ENCODE peak calls at places on chromosomes 4 and X, in seven cellular contexts. One of them, this sample, is unnamed.
A peak's percentile ranks its signal among the peaks of the same experiment; 100 is the strongest.

GRCh38 chr4:62816566-62816965 is 1592.7 kb downstream of the TECRL start:
- DNase-seq in body of pancreas: no peak
- DNase-seq in tibial nerve: no peak
- DNase-seq in lung: no peak
- DNase-seq in uterus: no peak
- DNase-seq in left lung: peak; percentile 61
- DNase-seq in stomach: no peak
- DNase-seq in this sample: no peak

GRCh38 chr4:40923326-40924095 is 173.8 kb downstream of the NSUN7 start:
- DNase-seq in body of pancreas: peak; percentile 70
- DNase-seq in lung: no peak
- DNase-seq in tibial nerve: no peak
- DNase-seq in stomach: no peak
- DNase-seq in left lung: no peak
- DNase-seq in uterus: no peak
- DNase-seq in this sample: no peak

GRCh38 chr4:33063238-33063637 is 2343.1 kb downstream of the PCDH7 start:
- DNase-seq in tibial nerve: no peak
- DNase-seq in stomach: no peak
- DNase-seq in left lung: no peak
- DNase-seq in body of pancreas: no peak
- DNase-seq in uterus: no peak
- DNase-seq in lung: no peak
- DNase-seq in this sample: no peak

GRCh38 chr4:68904786-68905185 is 46.8 kb downstream of the UGT2A3 start:
- DNase-seq in lung: no peak
- DNase-seq in left lung: no peak
- DNase-seq in uterus: no peak
- DNase-seq in body of pancreas: peak; percentile 47
- DNase-seq in stomach: no peak
- DNase-seq in tibial nerve: no peak
- DNase-seq in this sample: no peak

GRCh38 chr4:128639586-128640270 is 169.8 kb upstream of the JADE1 start:
- DNase-seq in body of pancreas: no peak
- DNase-seq in left lung: no peak
- DNase-seq in lung: no peak
- DNase-seq in tibial nerve: no peak
- DNase-seq in stomach: no peak
- DNase-seq in uterus: no peak
- DNase-seq in this sample: no peak

GRCh38 chr4:147370473-147370872 is 110.4 kb upstream of the EDNRA start:
- DNase-seq in left lung: no peak
- DNase-seq in lung: no peak
- DNase-seq in uterus: no peak
- DNase-seq in tibial nerve: no peak
- DNase-seq in body of pancreas: no peak
- DNase-seq in stomach: no peak
- DNase-seq in this sample: no peak

GRCh38 chrX:120664081-120664480 is 34.2 kb upstream of the C1GALT1C1 start:
- DNase-seq in uterus: no peak
- DNase-seq in left lung: no peak
- DNase-seq in lung: no peak
- DNase-seq in stomach: no peak
- DNase-seq in body of pancreas: no peak
- DNase-seq in tibial nerve: no peak
- DNase-seq in this sample: no peak

GRCh38 chrX:95290455-95290854 is 1394.2 kb upstream of the DIAPH2 start:
- DNase-seq in lung: no peak
- DNase-seq in uterus: no peak
- DNase-seq in tibial nerve: no peak
- DNase-seq in stomach: no peak
- DNase-seq in body of pancreas: no peak
- DNase-seq in left lung: no peak
- DNase-seq in this sample: no peak

GRCh38 chr4:2534904-2535385 is 1.5 kb upstream of the FAM193A start:
- DNase-seq in stomach: no peak
- DNase-seq in left lung: no peak
- DNase-seq in body of pancreas: no peak
- DNase-seq in lung: no peak
- DNase-seq in tibial nerve: no peak
- DNase-seq in uterus: no peak
- DNase-seq in this sample: no peak

GRCh38 chr4:141702472-141703182 is 66.2 kb downstream of the IL15 start:
- DNase-seq in lung: no peak
- DNase-seq in stomach: no peak
- DNase-seq in left lung: no peak
- DNase-seq in body of pancreas: no peak
- DNase-seq in uterus: no peak
- DNase-seq in tibial nerve: no peak
- DNase-seq in this sample: no peak

GRCh38 chr4:76748649-76749048 is 149.3 kb downstream of the SOWAHB start:
- DNase-seq in lung: no peak
- DNase-seq in stomach: peak; percentile 57
- DNase-seq in left lung: no peak
- DNase-seq in body of pancreas: peak; percentile 54
- DNase-seq in tibial nerve: no peak
- DNase-seq in uterus: no peak
- DNase-seq in this sample: no peak

GRCh38 chr4:159926871-159927270 is 824.0 kb downstream of the RAPGEF2 start:
- DNase-seq in body of pancreas: no peak
- DNase-seq in stomach: no peak
- DNase-seq in uterus: no peak
- DNase-seq in left lung: no peak
- DNase-seq in tibial nerve: no peak
- DNase-seq in lung: no peak
- DNase-seq in this sample: no peak

GRCh38 chr4:116055857-116056827 is 942.7 kb upstream of the NDST4 start:
- DNase-seq in lung: no peak
- DNase-seq in stomach: no peak
- DNase-seq in left lung: no peak
- DNase-seq in tibial nerve: no peak
- DNase-seq in body of pancreas: no peak
- DNase-seq in uterus: no peak
- DNase-seq in this sample: no peak

GRCh38 chrX:107935664-107936433 is 46.3 kb downstream of the TEX13B start:
- DNase-seq in uterus: no peak
- DNase-seq in stomach: no peak
- DNase-seq in body of pancreas: no peak
- DNase-seq in left lung: no peak
- DNase-seq in lung: no peak
- DNase-seq in tibial nerve: no peak
- DNase-seq in this sample: no peak

GRCh38 chr4:186104114-186104894 is at the start of gene FAM149A:
- DNase-seq in uterus: peak; percentile 51
- DNase-seq in left lung: peak; percentile 88
- DNase-seq in stomach: peak; percentile 89
- DNase-seq in body of pancreas: peak; percentile 86
- DNase-seq in lung: peak; percentile 73
- DNase-seq in tibial nerve: no peak
- DNase-seq in this sample: no peak

DNA sequence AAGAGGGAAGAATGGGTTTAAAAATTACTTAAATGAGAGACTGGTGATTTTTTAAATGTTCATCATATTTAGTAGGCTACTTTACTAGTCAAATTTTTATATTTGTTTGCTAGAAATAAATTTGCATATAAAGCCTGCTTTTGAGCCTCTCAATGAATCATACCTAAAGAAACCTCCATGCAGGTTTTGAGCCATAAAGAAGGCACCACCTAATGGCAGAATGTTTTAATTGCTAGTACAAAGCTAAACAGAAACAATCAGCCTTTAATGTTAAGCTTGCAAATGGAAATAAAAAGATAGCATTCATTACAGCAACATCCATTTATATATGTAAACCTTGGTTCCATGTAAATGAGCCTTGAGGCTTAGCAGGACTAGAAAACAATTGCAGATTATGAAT is 989.7 kb downstream of the CCSER1 start:
- DNase-seq in body of pancreas: no peak
- DNase-seq in uterus: no peak
- DNase-seq in lung: no peak
- DNase-seq in tibial nerve: no peak
- DNase-seq in stomach: no peak
- DNase-seq in left lung: no peak
- DNase-seq in this sample: no peak
- TF ChIP-seq CTCF in body of pancreas: no peak
- TF ChIP-seq CTCF in uterus: no peak
- TF ChIP-seq CTCF in lung: no peak
- TF ChIP-seq CTCF in tibial nerve: no peak
- TF ChIP-seq CTCF in stomach: no peak
- TF ChIP-seq CTCF in left lung: no peak
- TF ChIP-seq CTCF in this sample: peak; percentile 70

GRCh38 chrX:10048695-10049094 is 81.5 kb downstream of the CLDN34 start:
- DNase-seq in uterus: no peak
- DNase-seq in lung: peak; percentile 64
- DNase-seq in left lung: no peak
- DNase-seq in tibial nerve: no peak
- DNase-seq in stomach: peak; percentile 26
- DNase-seq in body of pancreas: peak; percentile 17
- DNase-seq in this sample: no peak
- H3K4me3 ChIP-seq in uterus: no peak overlapping the region
- H3K4me3 ChIP-seq in lung: no peak overlapping the region
- H3K4me3 ChIP-seq in left lung: no peak overlapping the region
- H3K4me3 ChIP-seq in tibial nerve: no peak overlapping the region
- H3K4me3 ChIP-seq in stomach: no peak overlapping the region
- H3K4me3 ChIP-seq in body of pancreas: no peak overlapping the region
- H3K4me3 ChIP-seq in this sample: no peak overlapping the region

DNA sequence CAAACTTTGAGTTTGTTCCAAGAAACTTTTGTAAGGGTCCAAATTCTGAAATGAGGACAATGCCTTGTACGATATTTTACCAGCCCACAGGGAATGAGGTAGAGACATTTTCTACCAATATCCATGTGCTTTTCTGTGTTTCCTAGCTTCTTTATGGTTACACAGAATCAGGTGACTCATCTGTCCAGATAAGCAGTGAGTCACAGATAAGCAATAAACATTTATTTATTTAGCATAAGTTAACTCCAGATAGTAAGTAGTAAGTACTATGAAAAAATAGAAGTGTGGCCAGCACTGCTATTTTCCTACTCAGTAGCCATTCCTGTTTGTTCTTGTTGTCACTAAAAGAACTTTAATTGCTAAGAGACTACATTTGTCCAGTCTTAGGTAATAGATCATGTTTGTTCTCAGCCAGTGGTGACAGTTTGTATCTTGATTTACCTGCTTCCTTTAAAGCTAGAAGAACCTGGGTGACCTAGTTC is 7.4 kb downstream of the AFF1 start:
- DNase-seq in tibial nerve: no peak
- DNase-seq in lung: no peak
- DNase-seq in body of pancreas: no peak
- DNase-seq in left lung: no peak
- DNase-seq in uterus: no peak
- DNase-seq in stomach: no peak
- DNase-seq in this sample: no peak
- H3K27ac ChIP-seq in tibial nerve: no peak overlapping the region
- H3K27ac ChIP-seq in lung: no peak overlapping the region
- H3K27ac ChIP-seq in body of pancreas: peak overlapping the region; percentile 56
- H3K27ac ChIP-seq in left lung: peak overlapping the region; percentile 4
- H3K27ac ChIP-seq in uterus: no peak overlapping the region
- H3K27ac ChIP-seq in stomach: peak overlapping the region; percentile 12
- H3K27ac ChIP-seq in this sample: no peak overlapping the region

DNA sequence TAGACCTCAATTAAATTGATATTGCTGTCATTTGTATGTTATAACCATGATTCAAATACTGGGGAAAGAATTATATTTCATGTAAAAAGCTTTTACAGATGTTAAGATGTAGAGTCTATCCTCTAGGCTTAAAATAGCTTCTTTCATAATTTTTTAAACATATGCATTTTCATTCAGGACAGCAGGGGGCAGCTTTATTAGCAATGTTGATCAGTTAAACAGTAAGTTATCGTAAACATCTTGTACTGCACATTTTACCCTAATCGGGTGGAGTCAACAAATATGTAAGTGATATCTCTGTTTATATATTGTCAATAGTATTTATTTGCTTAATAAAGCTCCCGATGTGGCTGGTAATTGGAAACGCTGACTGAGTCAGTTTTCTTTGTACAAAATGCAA is 142.5 kb upstream of the MED14 start:
- DNase-seq in left lung: no peak
- DNase-seq in body of pancreas: no peak
- DNase-seq in stomach: no peak
- DNase-seq in lung: no peak
- DNase-seq in tibial nerve: no peak
- DNase-seq in uterus: no peak
- DNase-seq in this sample: no peak
- TF ChIP-seq CTCF in left lung: peak; percentile 20
- TF ChIP-seq CTCF in body of pancreas: peak; percentile 55
- TF ChIP-seq CTCF in stomach: peak; percentile 19
- TF ChIP-seq CTCF in lung: peak; percentile 9
- TF ChIP-seq CTCF in tibial nerve: peak; percentile 50
- TF ChIP-seq CTCF in uterus: peak; percentile 45
- TF ChIP-seq CTCF in this sample: peak; percentile 62

GRCh38 chr4:118936406-118936805 is 47.8 kb downstream of the SYNPO2 start:
- DNase-seq in body of pancreas: no peak
- DNase-seq in left lung: no peak
- DNase-seq in uterus: no peak
- DNase-seq in lung: no peak
- DNase-seq in stomach: no peak
- DNase-seq in tibial nerve: no peak
- DNase-seq in this sample: no peak

GRCh38 chr4:118942465-118942864 is 53.8 kb downstream of the SYNPO2 start:
- DNase-seq in body of pancreas: no peak
- DNase-seq in left lung: no peak
- DNase-seq in uterus: no peak
- DNase-seq in lung: no peak
- DNase-seq in tibial nerve: no peak
- DNase-seq in stomach: no peak
- DNase-seq in this sample: no peak

GRCh38 chr4:118941799-118942198 is 53.1 kb downstream of the SYNPO2 start:
- DNase-seq in lung: no peak
- DNase-seq in uterus: no peak
- DNase-seq in left lung: no peak
- DNase-seq in tibial nerve: no peak
- DNase-seq in stomach: no peak
- DNase-seq in body of pancreas: no peak
- DNase-seq in this sample: no peak

GRCh38 chr4:118941149-118941548 is 52.5 kb downstream of the SYNPO2 start:
- DNase-seq in uterus: peak; percentile 43
- DNase-seq in left lung: no peak
- DNase-seq in stomach: no peak
- DNase-seq in body of pancreas: no peak
- DNase-seq in lung: no peak
- DNase-seq in tibial nerve: peak; percentile 24
- DNase-seq in this sample: no peak

DNA sequence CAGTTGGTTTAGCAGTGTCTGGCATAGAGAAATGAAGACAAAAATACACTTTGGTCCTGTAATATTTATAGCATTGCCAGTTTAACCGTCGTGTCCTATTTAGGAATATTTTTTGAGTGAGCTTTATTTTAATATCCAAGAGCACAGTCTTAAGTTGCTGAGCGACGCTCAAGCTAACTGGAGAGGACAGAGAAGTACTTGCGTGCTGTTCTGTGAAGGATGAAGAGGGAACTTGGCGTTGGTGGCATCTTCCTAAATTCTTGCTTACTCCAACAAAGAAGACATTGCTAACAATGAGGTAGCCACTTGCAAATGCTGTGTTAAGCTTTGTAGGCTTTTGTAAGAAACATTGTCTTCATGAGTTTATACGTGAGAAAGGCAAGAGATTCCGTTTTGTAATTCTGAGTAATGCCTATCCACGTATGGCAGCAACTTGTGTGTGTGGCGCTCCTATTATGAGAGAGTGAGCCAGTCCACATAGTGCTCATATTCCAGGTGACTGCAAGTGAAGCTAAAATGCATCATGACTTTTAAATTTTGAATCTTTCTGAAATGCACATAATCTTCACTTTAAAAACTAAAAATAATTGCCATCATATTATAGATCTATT is 50.6 kb downstream of the SYNPO2 start:
- DNase-seq in uterus: no peak
- DNase-seq in left lung: no peak
- DNase-seq in stomach: no peak
- DNase-seq in lung: no peak
- DNase-seq in body of pancreas: no peak
- DNase-seq in tibial nerve: no peak
- DNase-seq in this sample: no peak
- H3K4me3 ChIP-seq in uterus: no peak overlapping the region
- H3K4me3 ChIP-seq in left lung: no peak overlapping the region
- H3K4me3 ChIP-seq in stomach: no peak overlapping the region
- H3K4me3 ChIP-seq in lung: no peak overlapping the region
- H3K4me3 ChIP-seq in body of pancreas: no peak overlapping the region
- H3K4me3 ChIP-seq in tibial nerve: no peak overlapping the region
- H3K4me3 ChIP-seq in this sample: no peak overlapping the region